ENCODE peak calls at places on chromosome 11, in six cellular contexts. One of them, this sample, is unnamed.

GRCh38 chr11:96263361-96263763 is 79.6 kb downstream of the MAML2 start:
- DNase-seq in astrocyte of the spinal cord: peak
- DNase-seq in osteocyte: no peak
- DNase-seq in fibroblast of mammary gland: peak
- DNase-seq in IMR-90: peak
- DNase-seq in sigmoid colon: no peak
- DNase-seq in this sample: no peak

GRCh38 chr11:101357771-101358170 is 226.0 kb downstream of the TRPC6 start:
- DNase-seq in astrocyte of the spinal cord: no peak
- DNase-seq in osteocyte: no peak
- DNase-seq in fibroblast of mammary gland: no peak
- DNase-seq in IMR-90: no peak
- DNase-seq in sigmoid colon: no peak
- DNase-seq in this sample: no peak

GRCh38 chr11:73423506-73423905 is 47.3 kb downstream of the RELT start:
- DNase-seq in astrocyte of the spinal cord: no peak
- DNase-seq in osteocyte: no peak
- DNase-seq in fibroblast of mammary gland: no peak
- DNase-seq in IMR-90: no peak
- DNase-seq in sigmoid colon: no peak
- DNase-seq in this sample: no peak

GRCh38 chr11:2777871-2778629 is 78.3 kb upstream of the KCNQ1OT1 start:
- DNase-seq in astrocyte of the spinal cord: no peak
- DNase-seq in osteocyte: peak
- DNase-seq in fibroblast of mammary gland: no peak
- DNase-seq in IMR-90: no peak
- DNase-seq in sigmoid colon: peak
- DNase-seq in this sample: no peak

GRCh38 chr11:71206186-71206585 is 46.2 kb downstream of the SHANK2 start:
- DNase-seq in astrocyte of the spinal cord: no peak
- DNase-seq in osteocyte: no peak
- DNase-seq in fibroblast of mammary gland: peak
- DNase-seq in IMR-90: peak
- DNase-seq in sigmoid colon: peak
- DNase-seq in this sample: no peak

GRCh38 chr11:69707156-69707555 is 3.3 kb upstream of the FGF19 start:
- DNase-seq in astrocyte of the spinal cord: no peak
- DNase-seq in osteocyte: no peak
- DNase-seq in fibroblast of mammary gland: no peak
- DNase-seq in IMR-90: no peak
- DNase-seq in sigmoid colon: no peak
- DNase-seq in this sample: no peak

GRCh38 chr11:125063429-125064043 is 431 bp downstream of the SLC37A2 start:
- DNase-seq in astrocyte of the spinal cord: no peak
- DNase-seq in osteocyte: no peak
- DNase-seq in fibroblast of mammary gland: no peak
- DNase-seq in IMR-90: no peak
- DNase-seq in sigmoid colon: peak
- DNase-seq in this sample: no peak

GRCh38 chr11:63880031-63880841 is 36.7 kb downstream of the RCOR2 start:
- DNase-seq in astrocyte of the spinal cord: peak
- DNase-seq in osteocyte: no peak
- DNase-seq in fibroblast of mammary gland: peak
- DNase-seq in IMR-90: peak
- DNase-seq in sigmoid colon: no peak
- DNase-seq in this sample: no peak

GRCh38 chr11:63613517-63614135 is 607 bp downstream of the PLAAT3 start:
- DNase-seq in astrocyte of the spinal cord: peak
- DNase-seq in osteocyte: no peak
- DNase-seq in fibroblast of mammary gland: no peak
- DNase-seq in IMR-90: no peak
- DNase-seq in sigmoid colon: peak
- DNase-seq in this sample: peak

GRCh38 chr11:2919188-2919587 is 10.0 kb downstream of the PHLDA2 start:
- DNase-seq in astrocyte of the spinal cord: no peak
- DNase-seq in osteocyte: no peak
- DNase-seq in fibroblast of mammary gland: no peak
- DNase-seq in IMR-90: no peak
- DNase-seq in sigmoid colon: no peak
- DNase-seq in this sample: no peak

GRCh38 chr11:34811858-34812257 is 104.3 kb downstream of the APIP start:
- DNase-seq in astrocyte of the spinal cord: no peak
- DNase-seq in osteocyte: no peak
- DNase-seq in fibroblast of mammary gland: no peak
- DNase-seq in IMR-90: no peak
- DNase-seq in sigmoid colon: no peak
- DNase-seq in this sample: no peak

GRCh38 chr11:72683782-72684200 is 9.6 kb upstream of the PDE2A start:
- DNase-seq in astrocyte of the spinal cord: peak
- DNase-seq in osteocyte: peak
- DNase-seq in fibroblast of mammary gland: peak
- DNase-seq in IMR-90: peak
- DNase-seq in sigmoid colon: no peak
- DNase-seq in this sample: peak

GRCh38 chr11:77035580-77035979 is 1.4 kb downstream of the B3GNT6 start:
- DNase-seq in astrocyte of the spinal cord: no peak
- DNase-seq in osteocyte: no peak
- DNase-seq in fibroblast of mammary gland: no peak
- DNase-seq in IMR-90: no peak
- DNase-seq in sigmoid colon: no peak
- DNase-seq in this sample: no peak

GRCh38 chr11:11988862-11989261 is 19.6 kb downstream of the DKK3 start:
- DNase-seq in astrocyte of the spinal cord: no peak
- DNase-seq in osteocyte: no peak
- DNase-seq in fibroblast of mammary gland: no peak
- DNase-seq in IMR-90: no peak
- DNase-seq in sigmoid colon: no peak
- DNase-seq in this sample: no peak

GRCh38 chr11:11985954-11986949 is 22.2 kb downstream of the DKK3 start:
- DNase-seq in astrocyte of the spinal cord: no peak
- DNase-seq in osteocyte: no peak
- DNase-seq in fibroblast of mammary gland: no peak
- DNase-seq in IMR-90: no peak
- DNase-seq in sigmoid colon: peak
- DNase-seq in this sample: no peak

GRCh38 chr11:11988099-11988651 is 20.3 kb downstream of the DKK3 start:
- DNase-seq in astrocyte of the spinal cord: peak
- DNase-seq in osteocyte: no peak
- DNase-seq in fibroblast of mammary gland: peak
- DNase-seq in IMR-90: peak
- DNase-seq in sigmoid colon: peak
- DNase-seq in this sample: no peak

GRCh38 chr11:11985016-11985715 is 23.3 kb downstream of the DKK3 start:
- DNase-seq in astrocyte of the spinal cord: peak
- DNase-seq in osteocyte: no peak
- DNase-seq in fibroblast of mammary gland: peak
- DNase-seq in IMR-90: peak
- DNase-seq in sigmoid colon: peak
- DNase-seq in this sample: no peak

DNA sequence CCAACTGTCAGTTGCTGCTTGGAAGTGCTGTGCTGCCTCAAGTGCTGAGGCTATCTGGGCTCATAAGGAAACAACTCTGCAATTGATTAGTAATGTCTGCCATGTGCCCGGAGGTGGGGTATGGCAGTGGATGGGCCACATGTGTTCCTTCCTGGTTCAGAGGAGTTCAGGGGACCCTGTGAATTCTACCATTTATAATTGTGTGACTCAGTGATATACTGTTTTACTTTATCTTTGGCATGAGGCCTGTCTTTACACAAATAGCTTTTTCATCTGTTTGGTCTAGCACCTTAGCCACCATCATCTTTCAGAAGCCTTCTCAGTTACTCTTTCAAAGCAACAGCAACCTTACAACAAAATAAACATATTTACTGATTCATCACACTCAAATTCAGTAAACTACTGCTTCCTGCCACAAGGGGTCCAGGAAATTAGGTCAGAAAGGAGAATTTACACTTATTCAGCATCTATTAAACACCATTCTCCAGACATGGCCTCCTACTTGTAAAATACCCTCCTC is 20.9 kb downstream of the DKK3 start:
- DNase-seq in astrocyte of the spinal cord: peak
- DNase-seq in osteocyte: no peak
- DNase-seq in fibroblast of mammary gland: peak
- DNase-seq in IMR-90: peak
- DNase-seq in sigmoid colon: no peak
- DNase-seq in this sample: peak
- TF ChIP-seq CTCF in astrocyte of the spinal cord: peak
- TF ChIP-seq CTCF in osteocyte: peak
- TF ChIP-seq CTCF in fibroblast of mammary gland: peak
- TF ChIP-seq CTCF in IMR-90: peak
- TF ChIP-seq CTCF in sigmoid colon: no peak
- TF ChIP-seq CTCF in this sample: no peak

GRCh38 chr11:95067042-95067827 is 516 bp downstream of the SRSF8 start:
- DNase-seq in astrocyte of the spinal cord: peak
- DNase-seq in osteocyte: peak
- DNase-seq in fibroblast of mammary gland: peak
- DNase-seq in IMR-90: peak
- DNase-seq in sigmoid colon: peak
- DNase-seq in this sample: peak
- TF ChIP-seq CTCF in astrocyte of the spinal cord: peak
- TF ChIP-seq CTCF in osteocyte: peak
- TF ChIP-seq CTCF in fibroblast of mammary gland: no peak
- TF ChIP-seq CTCF in IMR-90: peak
- TF ChIP-seq CTCF in sigmoid colon: peak
- TF ChIP-seq CTCF in this sample: peak

GRCh38 chr11:111925953-111926352 is 7.2 kb downstream of the C11orf52 start:
- DNase-seq in astrocyte of the spinal cord: no peak
- DNase-seq in osteocyte: no peak
- DNase-seq in fibroblast of mammary gland: no peak
- DNase-seq in IMR-90: no peak
- DNase-seq in sigmoid colon: peak
- DNase-seq in this sample: no peak

GRCh38 chr11:111930472-111930871 is 6.7 kb upstream of the DIXDC1 start:
- DNase-seq in astrocyte of the spinal cord: no peak
- DNase-seq in osteocyte: no peak
- DNase-seq in fibroblast of mammary gland: no peak
- DNase-seq in IMR-90: no peak
- DNase-seq in sigmoid colon: no peak
- DNase-seq in this sample: no peak

GRCh38 chr11:111923351-111923788 is 4.7 kb downstream of the C11orf52 start:
- DNase-seq in astrocyte of the spinal cord: peak
- DNase-seq in osteocyte: no peak
- DNase-seq in fibroblast of mammary gland: peak
- DNase-seq in IMR-90: peak
- DNase-seq in sigmoid colon: peak
- DNase-seq in this sample: no peak

GRCh38 chr11:111923951-111924350 is 5.2 kb downstream of the C11orf52 start:
- DNase-seq in astrocyte of the spinal cord: no peak
- DNase-seq in osteocyte: no peak
- DNase-seq in fibroblast of mammary gland: no peak
- DNase-seq in IMR-90: no peak
- DNase-seq in sigmoid colon: peak
- DNase-seq in this sample: no peak

GRCh38 chr11:111926505-111927391 is 8.0 kb downstream of the C11orf52 start:
- DNase-seq in astrocyte of the spinal cord: peak
- DNase-seq in osteocyte: peak
- DNase-seq in fibroblast of mammary gland: peak
- DNase-seq in IMR-90: peak
- DNase-seq in sigmoid colon: peak
- DNase-seq in this sample: peak
- TF ChIP-seq CTCF in astrocyte of the spinal cord: no peak
- TF ChIP-seq CTCF in osteocyte: peak
- TF ChIP-seq CTCF in fibroblast of mammary gland: peak
- TF ChIP-seq CTCF in IMR-90: no peak
- TF ChIP-seq CTCF in sigmoid colon: no peak
- TF ChIP-seq CTCF in this sample: no peak

GRCh38 chr11:10026514-10026913 is 267.5 kb downstream of the SBF2 start:
- DNase-seq in astrocyte of the spinal cord: no peak
- DNase-seq in osteocyte: no peak
- DNase-seq in fibroblast of mammary gland: peak
- DNase-seq in IMR-90: peak
- DNase-seq in sigmoid colon: no peak
- DNase-seq in this sample: no peak

GRCh38 chr11:10021563-10021962 is 272.5 kb downstream of the SBF2 start:
- DNase-seq in astrocyte of the spinal cord: no peak
- DNase-seq in osteocyte: no peak
- DNase-seq in fibroblast of mammary gland: no peak
- DNase-seq in IMR-90: no peak
- DNase-seq in sigmoid colon: no peak
- DNase-seq in this sample: no peak

GRCh38 chr11:10019906-10020682 is 273.9 kb downstream of the SBF2 start:
- DNase-seq in astrocyte of the spinal cord: no peak
- DNase-seq in osteocyte: no peak
- DNase-seq in fibroblast of mammary gland: no peak
- DNase-seq in IMR-90: no peak
- DNase-seq in sigmoid colon: no peak
- DNase-seq in this sample: no peak

GRCh38 chr11:10022764-10023163 is 271.3 kb downstream of the SBF2 start:
- DNase-seq in astrocyte of the spinal cord: peak
- DNase-seq in osteocyte: no peak
- DNase-seq in fibroblast of mammary gland: no peak
- DNase-seq in IMR-90: peak
- DNase-seq in sigmoid colon: no peak
- DNase-seq in this sample: no peak

GRCh38 chr11:10023202-10023601 is 270.8 kb downstream of the SBF2 start:
- DNase-seq in astrocyte of the spinal cord: peak
- DNase-seq in osteocyte: no peak
- DNase-seq in fibroblast of mammary gland: no peak
- DNase-seq in IMR-90: peak
- DNase-seq in sigmoid colon: no peak
- DNase-seq in this sample: no peak
- TF ChIP-seq CTCF in astrocyte of the spinal cord: no peak
- TF ChIP-seq CTCF in osteocyte: no peak
- TF ChIP-seq CTCF in fibroblast of mammary gland: no peak
- TF ChIP-seq CTCF in IMR-90: no peak
- TF ChIP-seq CTCF in sigmoid colon: no peak
- TF ChIP-seq CTCF in this sample: no peak

GRCh38 chr11:133081020-133081419 is 451.3 kb downstream of the OPCML start:
- DNase-seq in astrocyte of the spinal cord: no peak
- DNase-seq in osteocyte: no peak
- DNase-seq in fibroblast of mammary gland: no peak
- DNase-seq in IMR-90: no peak
- DNase-seq in sigmoid colon: no peak
- DNase-seq in this sample: no peak
- TF ChIP-seq CTCF in astrocyte of the spinal cord: no peak
- TF ChIP-seq CTCF in osteocyte: no peak
- TF ChIP-seq CTCF in fibroblast of mammary gland: no peak
- TF ChIP-seq CTCF in IMR-90: no peak
- TF ChIP-seq CTCF in sigmoid colon: no peak
- TF ChIP-seq CTCF in this sample: no peak

This sample was measured in activated CD8-positive, alpha-beta T cell treated with anti-CD3 and anti-CD28 coated beads for 36 hours.